ENCODE peak calls at places on chromosomes 11 and 22, in nine cellular contexts. C is CD8-positive, alpha-beta T cell; W is GM13977; K is CD4-positive, alpha-beta T cell; Z is endothelial cell; Y is cardiac fibroblast; S is A549; O is kidney epithelial cell; X is kidney. I is an unnamed sample.

GRCh38 chr11:96188625-96189006 is 154.4 kb downstream of the MAML2 start:
- DNase-seq in X (no peak), S (no peak), Y (peak), C (no peak), W (no peak), Z (no peak), O (no peak), K (no peak), I (peak)

GRCh38 chr11:94678901-94679300 is 89.3 kb upstream of the AMOTL1 start:
- DNase-seq in X (no peak), K (no peak), W (no peak), O (no peak), S (no peak), C (no peak), Y (no peak), Z (no peak), I (no peak)

GRCh38 chr11:34566736-34567135 is 53.1 kb upstream of the ELF5 start:
- DNase-seq in K (no peak), W (no peak), Z (no peak), S (no peak), O (no peak), Y (no peak), X (no peak), C (no peak), I (no peak)

GRCh38 chr11:94766656-94767291 is 1.4 kb upstream of the AMOTL1 start:
- DNase-seq in Z (no peak), K (no peak), W (no peak), X (no peak), Y (peak), S (no peak), O (no peak), C (no peak), I (no peak)

GRCh38 chr11:44753965-44754645 is 27.3 kb downstream of the TSPAN18 start:
- DNase-seq in S (no peak), Y (no peak), W (no peak), C (no peak), K (no peak), X (no peak), Z (no peak), O (no peak), I (no peak)

GRCh38 chr11:12160680-12161079 is 50.3 kb downstream of the MICAL2 start:
- DNase-seq in K (no peak), W (no peak), C (no peak), Z (no peak), O (no peak), Y (no peak), S (no peak), X (peak), I (no peak)

GRCh38 chr11:44574620-44575287 is 9.3 kb downstream of the CD82 start:
- DNase-seq in C (no peak), Z (no peak), K (peak), O (peak), X (no peak), W (no peak), Y (peak), S (no peak), I (no peak)

GRCh38 chr11:30821438-30821965 is 235.3 kb upstream of the MPPED2 start:
- DNase-seq in S (no peak), K (no peak), Z (no peak), X (no peak), Y (no peak), C (no peak), W (no peak), O (no peak), I (no peak)

GRCh38 chr11:62839050-62840015 is at the start of gene WDR74:
- DNase-seq in X (peak), C (peak), Y (peak), O (peak), S (peak), K (peak), W (peak), Z (peak), I (peak)

GRCh38 chr22:50308597-50308935 is 1.1 kb upstream of the PLXNB2 start:
- DNase-seq in K (no peak), C (no peak), O (no peak), Y (peak), S (no peak), Z (peak), X (peak), W (no peak), I (no peak)

GRCh38 chr11:68598816-68599653 is 85.3 kb upstream of the GAL start:
- DNase-seq in K (no peak), S (no peak), W (no peak), Z (no peak), O (no peak), Y (peak), C (no peak), X (no peak), I (no peak)

GRCh38 chr11:88979641-88980040 is 86.1 kb downstream of the GRM5 start:
- DNase-seq in C (no peak), K (no peak), O (peak), Z (no peak), S (no peak), W (no peak), Y (no peak), X (no peak), I (no peak)

GRCh38 chr11:65301491-65302329 is 13.0 kb upstream of the CDC42EP2 start:
- DNase-seq in K (no peak), S (no peak), O (no peak), C (no peak), Z (peak), X (peak), Y (peak), W (no peak), I (no peak)

GRCh38 chr22:16960884-16961249 is 47.2 kb downstream of the GAB4 start:
- DNase-seq in Z (no peak), Y (no peak), O (no peak), C (no peak), X (no peak), W (peak), K (no peak), S (no peak), I (no peak)

GRCh38 chr22:24028533-24028932 is 17.4 kb downstream of the CABIN1 start:
- DNase-seq in Z (no peak), K (no peak), C (no peak), S (no peak), W (no peak), O (no peak), X (no peak), Y (no peak), I (no peak)

GRCh38 chr11:64859542-64860414 is 15.3 kb upstream of the CDC42BPG start:
- DNase-seq in W (peak), K (peak), X (peak), S (no peak), C (no peak), Y (no peak), Z (no peak), O (no peak), I (peak)

GRCh38 chr11:73866095-73866579 is 10.5 kb downstream of the COA4 start:
- DNase-seq in C (no peak), Y (peak), X (no peak), O (no peak), S (no peak), K (no peak), W (no peak), Z (no peak), I (no peak)

GRCh38 chr11:104451193-104451592 is 287.2 kb upstream of the PDGFD start:
- DNase-seq in C (no peak), W (no peak), X (no peak), K (no peak), O (no peak), Y (peak), S (no peak), Z (no peak), I (no peak)

GRCh38 chr11:107741044-107741823 is 29.4 kb upstream of the SLN start:
- DNase-seq in Y (peak), Z (peak), X (no peak), O (no peak), W (peak), S (no peak), C (no peak), K (no peak), I (peak)

GRCh38 chr22:20244744-20245576 is 23.2 kb downstream of the RTN4R start:
- DNase-seq in X (no peak), C (peak), K (peak), Y (no peak), O (no peak), W (peak), Z (no peak), S (no peak), I (no peak)

GRCh38 chr22:31342389-31343125 is 3.6 kb downstream of the PATZ1 start:
- DNase-seq in W (no peak), C (no peak), K (no peak), O (no peak), X (no peak), S (no peak), Y (no peak), Z (peak), I (no peak)

GRCh38 chr11:77633856-77634425 is 3.7 kb downstream of the CLNS1A start:
- DNase-seq in C (no peak), X (no peak), O (no peak), Y (peak), K (no peak), W (no peak), S (no peak), Z (no peak), I (no peak)

GRCh38 chr11:67354314-67355022 is 1.1 kb upstream of the POLD4 start:
- DNase-seq in Y (peak), C (no peak), Z (no peak), W (peak), S (peak), O (peak), K (no peak), X (peak), I (peak)

GRCh38 chr11:47714554-47715081 is 551 bp downstream of the AGBL2 start:
- DNase-seq in Z (no peak), W (no peak), K (peak), O (no peak), S (no peak), C (no peak), X (no peak), Y (peak), I (peak)

GRCh38 chr11:101390539-101390938 is 193.3 kb downstream of the TRPC6 start:
- DNase-seq in X (no peak), S (no peak), Y (peak), C (no peak), Z (no peak), W (no peak), O (no peak), K (no peak), I (no peak)
- TF ChIP-seq CTCF in X (no peak), S (peak), Y (peak), C (no peak), Z (peak), W (peak), O (peak), K (no peak), I (no peak)

DNA sequence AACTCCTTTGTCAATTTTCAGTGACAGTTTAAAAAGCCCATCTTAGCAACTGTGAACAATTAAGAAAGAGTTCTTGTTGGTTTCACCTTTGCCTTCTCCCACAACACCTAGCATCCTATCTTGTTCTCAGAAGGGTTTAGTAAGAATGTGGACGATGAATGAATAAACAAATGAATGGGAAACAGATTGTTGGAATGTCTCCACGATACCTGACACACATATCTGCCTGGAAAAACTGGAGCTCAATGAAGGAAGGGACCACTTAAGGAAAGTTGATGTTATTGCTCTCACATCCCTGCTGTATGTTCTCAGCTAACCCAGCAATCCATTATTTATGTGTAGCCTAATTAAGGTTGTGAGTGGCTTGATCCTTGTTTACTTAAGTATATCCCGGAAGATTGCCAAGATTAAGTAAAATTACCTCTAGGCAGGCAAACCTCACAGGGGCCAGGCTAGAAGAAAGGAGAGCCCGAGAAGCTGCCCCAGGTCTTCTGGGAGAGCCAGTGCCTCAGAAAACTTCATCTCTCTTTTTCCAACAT is 286.4 kb downstream of the NXPE2 start:
- DNase-seq in Y (no peak), K (no peak), C (no peak), S (no peak), O (no peak), X (no peak), Z (no peak), W (no peak), I (no peak)
- TF ChIP-seq CTCF in Y (no peak), K (no peak), C (no peak), S (no peak), O (no peak), X (no peak), Z (no peak), W (no peak), I (no peak)

GRCh38 chr22:32971252-32971651 is 86.9 kb downstream of the SYN3 start:
- DNase-seq in W (no peak), K (no peak), X (no peak), S (no peak), O (no peak), Z (no peak), Y (no peak), C (no peak), I (no peak)
- TF ChIP-seq CTCF in W (no peak), K (no peak), X (no peak), S (no peak), O (no peak), Z (no peak), Y (no peak), C (no peak), I (no peak)

GRCh38 chr11:2564008-2564530 is 119.3 kb downstream of the KCNQ1 start:
- DNase-seq in Z (no peak), Y (no peak), C (no peak), X (no peak), K (no peak), S (no peak), O (no peak), W (no peak), I (no peak)

GRCh38 chr11:2563216-2564007 is 118.6 kb downstream of the KCNQ1 start:
- DNase-seq in S (no peak), O (no peak), Z (no peak), C (no peak), Y (no peak), W (no peak), K (no peak), X (peak), I (no peak)

GRCh38 chr11:2561283-2562180 is 116.7 kb downstream of the KCNQ1 start:
- DNase-seq in X (peak), S (no peak), K (no peak), C (no peak), Z (no peak), O (no peak), Y (no peak), W (no peak), I (no peak)

GRCh38 chr11:2562897-2563215 is 118.0 kb downstream of the KCNQ1 start:
- DNase-seq in S (no peak), W (no peak), O (no peak), C (no peak), Z (no peak), X (no peak), Y (no peak), K (no peak), I (no peak)

GRCh38 chr11:2562181-2562581 is 117.4 kb downstream of the KCNQ1 start:
- DNase-seq in X (peak), Y (no peak), W (no peak), C (no peak), O (no peak), S (no peak), Z (no peak), K (no peak), I (no peak)
- TF ChIP-seq CTCF in X (no peak), Y (no peak), W (no peak), C (no peak), O (no peak), S (no peak), Z (no peak), K (no peak), I (no peak)

GRCh38 chr11:117945047-117945820 is 16.0 kb upstream of the TMPRSS13 start:
- DNase-seq in C (no peak), X (no peak), Y (no peak), W (no peak), S (no peak), K (no peak), Z (no peak), O (no peak), I (no peak)
- TF ChIP-seq CTCF in C (no peak), X (no peak), Y (no peak), W (no peak), S (no peak), K (no peak), Z (peak), O (no peak), I (no peak)

DNA sequence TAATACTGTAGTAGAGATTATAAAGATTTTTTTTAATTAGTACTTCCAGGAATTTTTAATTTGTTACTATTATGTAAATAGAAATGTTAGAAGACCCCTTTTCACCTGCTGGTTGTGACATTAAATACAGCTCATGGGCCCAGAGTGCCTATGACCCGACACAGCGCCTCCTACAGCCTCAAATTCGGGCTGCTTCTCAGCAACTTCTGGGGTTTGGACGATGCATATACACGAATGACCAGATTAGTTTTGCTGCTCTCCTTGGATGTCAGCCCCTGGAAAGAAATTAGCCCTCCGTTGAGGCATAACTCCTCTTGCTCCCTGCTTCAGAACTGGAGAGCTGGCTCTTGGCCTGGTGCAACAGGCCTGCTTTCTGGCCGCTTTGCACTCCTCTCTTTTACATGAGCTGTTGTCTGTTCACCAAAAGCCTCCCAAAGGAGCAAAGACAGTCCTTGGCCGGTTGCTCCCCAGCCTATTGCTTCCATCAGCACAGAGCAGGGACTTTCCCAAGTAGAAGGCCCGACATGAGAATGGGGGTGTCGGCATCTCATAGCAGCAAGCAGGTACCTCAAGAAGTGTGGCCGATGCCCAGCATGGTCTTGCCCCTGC is 3.3 kb downstream of the TECTA start:
- DNase-seq in X (no peak), S (no peak), Z (peak), C (no peak), K (no peak), Y (no peak), W (no peak), O (no peak), I (no peak)
- TF ChIP-seq CTCF in X (no peak), S (no peak), Z (peak), C (no peak), K (no peak), Y (peak), W (peak), O (no peak), I (no peak)

GRCh38 chr11:93017821-93018690 is 48.6 kb downstream of the MTNR1B start:
- DNase-seq in C (no peak), O (no peak), Z (no peak), Y (peak), X (no peak), K (no peak), S (no peak), W (no peak), I (no peak)
- TF ChIP-seq CTCF in C (no peak), O (no peak), Z (no peak), Y (no peak), X (no peak), K (no peak), S (no peak), W (no peak), I (no peak)

DNA sequence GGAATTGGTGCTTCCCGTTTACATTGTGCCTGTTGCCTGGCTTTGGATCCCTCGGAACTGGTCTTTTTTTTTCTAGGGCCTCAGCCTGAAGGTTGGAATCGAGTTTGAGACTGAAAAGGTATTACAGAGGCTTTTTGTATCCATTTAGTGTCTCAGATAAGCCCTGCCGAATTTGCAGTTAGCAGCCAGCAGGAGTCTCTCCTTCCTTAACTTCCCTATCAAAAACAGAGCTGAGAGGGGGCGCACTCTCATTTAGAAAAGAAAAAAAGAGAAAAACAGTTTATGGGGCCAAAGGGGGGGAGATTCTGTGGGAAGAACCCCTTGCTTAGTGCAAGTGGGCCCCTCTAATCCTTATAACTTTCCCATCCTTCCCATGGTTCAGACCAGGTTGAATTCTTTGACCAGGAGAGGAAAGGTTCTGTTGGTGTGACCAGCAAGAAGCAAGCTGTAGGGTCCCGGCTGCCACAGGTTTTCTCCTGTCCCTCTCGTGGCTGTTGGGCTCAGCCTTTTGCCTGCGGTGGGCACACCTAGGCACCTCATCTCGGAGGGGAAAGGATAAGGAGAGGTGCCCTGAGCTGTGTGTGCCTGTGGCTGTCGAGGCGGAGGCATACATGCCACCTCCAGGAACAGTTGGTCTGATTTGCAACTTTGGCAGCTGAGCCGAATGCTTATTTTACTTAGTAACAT is 565.1 kb upstream of the CNTN5 start:
- DNase-seq in W (no peak), Z (no peak), K (no peak), Y (no peak), O (no peak), C (no peak), S (no peak), X (no peak), I (no peak)
- TF ChIP-seq CTCF in W (no peak), Z (no peak), K (no peak), Y (no peak), O (peak), C (no peak), S (no peak), X (peak), I (no peak)

DNA sequence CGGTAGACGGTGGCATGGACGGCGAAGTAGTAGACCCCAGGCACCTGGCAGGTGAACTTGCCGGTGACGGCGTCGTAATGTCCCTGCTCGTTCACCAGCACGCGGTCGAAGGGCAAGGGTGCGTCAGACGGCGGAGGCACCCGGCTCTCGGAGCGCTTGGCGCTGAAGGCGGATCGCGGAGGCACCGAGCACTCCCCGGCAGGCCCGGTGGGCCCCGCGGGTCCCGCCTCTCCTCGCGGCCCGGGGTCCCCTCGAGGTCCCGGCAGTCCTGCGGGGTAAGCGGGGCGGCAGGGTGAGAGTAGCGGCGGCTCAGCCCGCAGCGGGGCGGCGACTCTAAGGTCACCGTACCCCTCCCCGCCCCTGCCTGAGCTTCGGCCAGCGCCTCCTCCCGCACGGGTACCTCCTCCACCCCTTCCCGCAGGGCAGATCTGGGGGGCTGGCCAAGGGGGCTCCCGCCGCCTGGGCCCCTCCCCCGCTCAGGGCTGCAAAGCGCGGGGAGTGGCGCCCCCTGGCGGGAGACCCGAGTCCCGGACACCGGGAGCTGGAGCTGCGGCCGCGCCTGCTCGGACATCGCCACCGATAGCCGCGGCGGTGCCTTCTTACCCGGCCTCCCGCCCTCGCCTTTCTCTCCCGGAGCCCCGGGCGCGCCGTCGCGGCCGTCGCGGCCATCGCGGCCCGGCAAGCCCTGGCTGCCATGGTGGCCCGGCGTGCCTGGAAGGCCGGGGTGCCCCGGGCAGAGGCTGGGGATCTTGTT is 925 bp downstream of the C1QTNF5 start:
- DNase-seq in O (no peak), Z (peak), K (no peak), C (no peak), S (no peak), X (peak), Y (peak), W (peak), I (peak)
- TF ChIP-seq CTCF in O (peak), Z (peak), K (peak), C (peak), S (peak), X (peak), Y (peak), W (peak), I (peak)